ENCODE peak calls at places on chromosomes 3 and 15, in six cellular contexts. L is ACHN; A is ureter; R is upper lobe of right lung; V is endothelial cell; T is naive thymus-derived CD8-positive, alpha-beta T cell. P is an unnamed sample.

GRCh38 chr3:137692803-137693431 is 71.2 kb upstream of the SOX14 start:
- DNase-seq in L (peak), A (no peak), R (peak), V (peak), T (no peak), P (no peak)

GRCh38 chr3:85939026-85939616 is 980.3 kb downstream of the CADM2 start:
- DNase-seq in L (no peak), A (no peak), R (no peak), V (no peak), T (no peak), P (no peak)

GRCh38 chr3:136819784-136820640 is 1.1 kb downstream of the SLC35G2 start:
- DNase-seq in L (peak), A (peak), R (peak), V (peak), T (no peak), P (peak)

GRCh38 chr3:52086939-52087675 is 30.7 kb upstream of the DUSP7 start:
- DNase-seq in L (no peak), A (no peak), R (peak), V (no peak), T (no peak), P (no peak)

GRCh38 chr3:87625911-87626310 is 349.5 kb upstream of the POU1F1 start:
- DNase-seq in L (no peak), A (no peak), R (no peak), V (no peak), T (no peak), P (no peak)

GRCh38 chr3:98711426-98711825 is 51.7 kb upstream of the ST3GAL6 start:
- DNase-seq in L (no peak), A (no peak), R (no peak), V (no peak), T (no peak), P (no peak)

GRCh38 chr3:167382127-167382526 is 2.0 kb upstream of the ZBBX start:
- DNase-seq in L (no peak), A (no peak), R (no peak), V (no peak), T (no peak), P (no peak)

GRCh38 chr15:56964182-56964581 is 45.7 kb downstream of the TCF12 start:
- DNase-seq in L (no peak), A (no peak), R (no peak), V (no peak), T (no peak), P (no peak)

GRCh38 chr3:14123308-14124222 is 1.1 kb downstream of the CHCHD4 start:
- DNase-seq in L (no peak), A (no peak), R (peak), V (no peak), T (no peak), P (peak)

GRCh38 chr3:149199474-149199873 is 22.2 kb downstream of the CP start:
- DNase-seq in L (no peak), A (no peak), R (no peak), V (no peak), T (no peak), P (no peak)

GRCh38 chr3:4507010-4507596 is 14.0 kb downstream of the ITPR1 start:
- DNase-seq in L (no peak), A (no peak), R (no peak), V (no peak), T (no peak), P (no peak)

GRCh38 chr3:187484547-187485325 is 116.6 kb downstream of the RTP4 start:
- DNase-seq in L (no peak), A (no peak), R (no peak), V (no peak), T (no peak), P (no peak)

GRCh38 chr3:51637941-51638471 is 33.0 kb upstream of the TEX264 start:
- DNase-seq in L (peak), A (no peak), R (no peak), V (peak), T (no peak), P (no peak)

GRCh38 chr3:48748754-48749153 is 31.7 kb upstream of the IP6K2 start:
- DNase-seq in L (no peak), A (no peak), R (no peak), V (no peak), T (no peak), P (no peak)

GRCh38 chr15:47812436-47813109 is 95.3 kb downstream of the SEMA6D start:
- DNase-seq in L (no peak), A (no peak), R (no peak), V (no peak), T (no peak), P (no peak)

GRCh38 chr3:12175844-12176453 is 17.2 kb upstream of the TIMP4 start:
- DNase-seq in L (peak), A (peak), R (peak), V (peak), T (no peak), P (peak)

GRCh38 chr15:60585743-60586708 is 107.1 kb upstream of the ICE2 start:
- DNase-seq in L (peak), A (peak), R (no peak), V (peak), T (peak), P (peak)

GRCh38 chr15:69825941-69826817 is 271.5 kb downstream of the TLE3 start:
- DNase-seq in L (no peak), A (no peak), R (no peak), V (no peak), T (no peak), P (no peak)

GRCh38 chr3:12004741-12005513 is 739 bp downstream of the SYN2 start:
- DNase-seq in L (no peak), A (no peak), R (no peak), V (peak), T (no peak), P (no peak)

GRCh38 chr3:44041726-44042125 is 200.0 kb upstream of the TOPAZ1 start:
- DNase-seq in L (no peak), A (no peak), R (no peak), V (no peak), T (no peak), P (no peak)

GRCh38 chr3:117756580-117756979 is 1047.0 kb downstream of the TUSC7 start:
- DNase-seq in L (no peak), A (no peak), R (no peak), V (no peak), T (no peak), P (no peak)

GRCh38 chr3:101963902-101964362 is 114.6 kb downstream of the NFKBIZ start:
- DNase-seq in L (no peak), A (no peak), R (no peak), V (no peak), T (no peak), P (no peak)